ENCODE peak calls at places on chromosomes 2 and 18, in five cellular contexts. One of them, this sample, is unnamed.

GRCh38 chr2:105328281-105329196 is 996 bp downstream of the TGFBRAP1 start:
- DNase-seq in M059J: peak; percentile 26
- DNase-seq in left ventricle myocardium superior: no peak
- DNase-seq in HFFc6: peak; percentile 67
- DNase-seq in hepatocyte: peak; percentile 24
- DNase-seq in this sample: no peak

GRCh38 chr18:79356435-79356834 is 39.3 kb upstream of the NFATC1 start:
- DNase-seq in M059J: no peak
- DNase-seq in left ventricle myocardium superior: no peak
- DNase-seq in HFFc6: no peak
- DNase-seq in hepatocyte: no peak
- DNase-seq in this sample: no peak

GRCh38 chr18:77320960-77321559 is 71.4 kb downstream of the GALR1 start:
- DNase-seq in M059J: no peak
- DNase-seq in left ventricle myocardium superior: no peak
- DNase-seq in HFFc6: no peak
- DNase-seq in hepatocyte: no peak
- DNase-seq in this sample: peak; percentile 2

GRCh38 chr18:7164610-7165009 is 47.0 kb upstream of the LAMA1 start:
- DNase-seq in M059J: no peak
- DNase-seq in left ventricle myocardium superior: no peak
- DNase-seq in HFFc6: no peak
- DNase-seq in hepatocyte: no peak
- DNase-seq in this sample: no peak

GRCh38 chr2:70827388-70827787 is 7.0 kb upstream of the CLEC4F start:
- DNase-seq in M059J: no peak
- DNase-seq in left ventricle myocardium superior: no peak
- DNase-seq in HFFc6: no peak
- DNase-seq in hepatocyte: no peak
- DNase-seq in this sample: no peak

GRCh38 chr2:233297076-233297475 is 10.5 kb upstream of the SAG start:
- DNase-seq in M059J: no peak
- DNase-seq in left ventricle myocardium superior: no peak
- DNase-seq in HFFc6: no peak
- DNase-seq in hepatocyte: no peak
- DNase-seq in this sample: no peak

GRCh38 chr2:105712981-105713596 is 31.6 kb upstream of the NCK2 start:
- DNase-seq in M059J: peak; percentile 37
- DNase-seq in left ventricle myocardium superior: no peak
- DNase-seq in HFFc6: peak; percentile 5
- DNase-seq in hepatocyte: peak; percentile 19
- DNase-seq in this sample: no peak

GRCh38 chr18:68147728-68148127 is 567.2 kb downstream of the TMX3 start:
- DNase-seq in M059J: peak; percentile 5
- DNase-seq in left ventricle myocardium superior: no peak
- DNase-seq in HFFc6: no peak
- DNase-seq in hepatocyte: no peak
- DNase-seq in this sample: peak; percentile 20

GRCh38 chr2:216057688-216058193 is 23.9 kb downstream of the PECR start:
- DNase-seq in M059J: peak; percentile 87
- DNase-seq in left ventricle myocardium superior: no peak
- DNase-seq in HFFc6: peak; percentile 83
- DNase-seq in hepatocyte: peak; percentile 37
- DNase-seq in this sample: no peak

This sample was measured in NCI-H2227 treated with DMSO at 0.1 percent for 48 hours.